ENCODE peak calls at places on chromosomes 3 and 15, in eight cellular contexts. V is AG08395; K is iPS-NIHi11; J is pulmonary artery endothelial cell; Q is activated effector memory CD4-positive, alpha-beta T cell treated with Interleukin-2 at 50 U/mL for 16 hours; C is AG20443; F is CD4-positive, alpha-beta memory T cell; M is upper lobe of right lung. Y is an unnamed sample.

GRCh38 chr15:63065262-63066234 is 23.0 kb downstream of the TPM1 start:
- DNase-seq in V (no peak), K (no peak), J (no peak), Q (no peak), C (no peak), F (no peak), M (no peak), Y (no peak)

GRCh38 chr3:126132751-126133511 is 47.5 kb downstream of the ALDH1L1 start:
- DNase-seq in V (no peak), K (peak), J (no peak), Q (no peak), C (peak), F (no peak), M (peak), Y (peak)

GRCh38 chr3:42256135-42256819 is 9.7 kb downstream of the CCK start:
- DNase-seq in V (peak), K (no peak), J (no peak), Q (no peak), C (no peak), F (no peak), M (no peak), Y (no peak)

GRCh38 chr15:77021088-77021481 is 26.2 kb downstream of the PSTPIP1 start:
- DNase-seq in V (no peak), K (no peak), J (no peak), Q (no peak), C (no peak), F (no peak), M (no peak), Y (no peak)

GRCh38 chr3:23240386-23240785 is 37.3 kb downstream of the UBE2E2 start:
- DNase-seq in V (no peak), K (no peak), J (no peak), Q (no peak), C (no peak), F (no peak), M (no peak), Y (no peak)

GRCh38 chr15:60949034-60949977 is 279.8 kb downstream of the RORA start:
- DNase-seq in V (no peak), K (no peak), J (no peak), Q (no peak), C (no peak), F (no peak), M (no peak), Y (no peak)

GRCh38 chr3:189099505-189100290 is 72.1 kb upstream of the TPRG1 start:
- DNase-seq in V (no peak), K (no peak), J (no peak), Q (no peak), C (peak), F (no peak), M (no peak), Y (no peak)

GRCh38 chr3:15581471-15582394 is 19.6 kb downstream of the HACL1 start:
- DNase-seq in V (no peak), K (no peak), J (no peak), Q (no peak), C (no peak), F (no peak), M (no peak), Y (no peak)

GRCh38 chr3:186166036-186166435 is 57.1 kb upstream of the ETV5 start:
- DNase-seq in V (no peak), K (no peak), J (no peak), Q (no peak), C (no peak), F (no peak), M (no peak), Y (no peak)

GRCh38 chr3:116770815-116771450 is 61.4 kb downstream of the TUSC7 start:
- DNase-seq in V (peak), K (peak), J (peak), Q (no peak), C (peak), F (no peak), M (no peak), Y (no peak)

GRCh38 chr15:65184305-65184943 is 718 bp downstream of the CLPX start:
- DNase-seq in V (peak), K (peak), J (peak), Q (peak), C (peak), F (peak), M (peak), Y (peak)

GRCh38 chr3:187267306-187267705 is 24.2 kb downstream of the MASP1 start:
- DNase-seq in V (no peak), K (no peak), J (no peak), Q (no peak), C (no peak), F (no peak), M (no peak), Y (no peak)

GRCh38 chr15:92625297-92625980 is 30.1 kb downstream of the FAM174B start:
- DNase-seq in V (peak), K (no peak), J (no peak), Q (no peak), C (no peak), F (no peak), M (no peak), Y (no peak)

GRCh38 chr15:40058476-40059140 is 19.6 kb upstream of the SRP14 start:
- DNase-seq in V (peak), K (no peak), J (no peak), Q (no peak), C (no peak), F (no peak), M (no peak), Y (no peak)

GRCh38 chr3:132317229-132317948 is at the start of gene ACP3:
- DNase-seq in V (peak), K (peak), J (no peak), Q (no peak), C (peak), F (no peak), M (peak), Y (no peak)

GRCh38 chr15:39654308-39654707 is 73.4 kb downstream of the THBS1 start:
- DNase-seq in V (no peak), K (no peak), J (no peak), Q (no peak), C (no peak), F (no peak), M (no peak), Y (no peak)

GRCh38 chr15:23033979-23034378 is 5.4 kb downstream of the TUBGCP5 start:
- DNase-seq in V (no peak), K (no peak), J (no peak), Q (no peak), C (no peak), F (no peak), M (no peak), Y (no peak)

GRCh38 chr3:123105201-123106189 is 38.7 kb downstream of the PDIA5 start:
- DNase-seq in V (no peak), K (no peak), J (no peak), Q (no peak), C (no peak), F (no peak), M (no peak), Y (no peak)

GRCh38 chr3:147384210-147385058 is 21.9 kb downstream of the ZIC4 start:
- DNase-seq in V (no peak), K (peak), J (no peak), Q (no peak), C (no peak), F (no peak), M (no peak), Y (no peak)

GRCh38 chr15:78247895-78248294 is 13.5 kb upstream of the ACSBG1 start:
- DNase-seq in V (no peak), K (no peak), J (no peak), Q (no peak), C (no peak), F (no peak), M (no peak), Y (no peak)

GRCh38 chr3:4033296-4033695 is 234.1 kb downstream of the LRRN1 start:
- DNase-seq in V (no peak), K (no peak), J (no peak), Q (no peak), C (no peak), F (no peak), M (no peak), Y (no peak)